ENCODE peak calls at places on chromosomes 5 and 9, in five cellular contexts. One of them, this sample, is unnamed.

GRCh38 chr9:98884849-98885248 is 58.9 kb upstream of the COL15A1 start:
- DNase-seq in kidney glomerular epithelial cell: no peak
- DNase-seq in uterus: no peak
- DNase-seq in left ventricle myocardium superior: no peak
- DNase-seq in GM12878: no peak
- DNase-seq in this sample: no peak

GRCh38 chr5:174609116-174609515 is 115.3 kb upstream of the MSX2 start:
- DNase-seq in GM12878: no peak
- DNase-seq in left ventricle myocardium superior: no peak
- DNase-seq in kidney glomerular epithelial cell: no peak
- DNase-seq in uterus: no peak
- DNase-seq in this sample: no peak

GRCh38 chr5:119269061-119269579 is 86.7 kb upstream of the TNFAIP8 start:
- DNase-seq in GM12878: no peak
- DNase-seq in kidney glomerular epithelial cell: peak
- DNase-seq in left ventricle myocardium superior: peak
- DNase-seq in uterus: peak
- DNase-seq in this sample: peak

GRCh38 chr5:54900906-54901725 is 84.3 kb downstream of the ESM1 start:
- DNase-seq in GM12878: no peak
- DNase-seq in kidney glomerular epithelial cell: peak
- DNase-seq in uterus: peak
- DNase-seq in left ventricle myocardium superior: peak
- DNase-seq in this sample: peak

GRCh38 chr9:77883846-77884771 is 147.5 kb downstream of the GNAQ start:
- DNase-seq in GM12878: no peak
- DNase-seq in left ventricle myocardium superior: no peak
- DNase-seq in kidney glomerular epithelial cell: peak
- DNase-seq in uterus: no peak
- DNase-seq in this sample: peak

GRCh38 chr9:86965627-86966395 is 18.5 kb upstream of the GAS1 start:
- DNase-seq in GM12878: no peak
- DNase-seq in uterus: no peak
- DNase-seq in left ventricle myocardium superior: no peak
- DNase-seq in kidney glomerular epithelial cell: no peak
- DNase-seq in this sample: peak

GRCh38 chr9:99593621-99594020 is 228.1 kb upstream of the NR4A3 start:
- DNase-seq in GM12878: no peak
- DNase-seq in kidney glomerular epithelial cell: no peak
- DNase-seq in uterus: no peak
- DNase-seq in left ventricle myocardium superior: no peak
- DNase-seq in this sample: no peak

GRCh38 chr9:19445452-19445851 is 36.6 kb downstream of the ACER2 start:
- DNase-seq in kidney glomerular epithelial cell: no peak
- DNase-seq in uterus: no peak
- DNase-seq in GM12878: no peak
- DNase-seq in left ventricle myocardium superior: no peak
- DNase-seq in this sample: no peak

GRCh38 chr9:81848472-81848871 is 79.8 kb upstream of the SPATA31D4 start:
- DNase-seq in left ventricle myocardium superior: no peak
- DNase-seq in uterus: no peak
- DNase-seq in kidney glomerular epithelial cell: peak
- DNase-seq in GM12878: no peak
- DNase-seq in this sample: peak

GRCh38 chr9:34929506-34930102 is 28.5 kb upstream of the PHF24 start:
- DNase-seq in left ventricle myocardium superior: no peak
- DNase-seq in uterus: no peak
- DNase-seq in GM12878: no peak
- DNase-seq in kidney glomerular epithelial cell: peak
- DNase-seq in this sample: peak

GRCh38 chr5:103849934-103850333 is 287.3 kb upstream of the NUDT12 start:
- DNase-seq in GM12878: peak
- DNase-seq in left ventricle myocardium superior: no peak
- DNase-seq in kidney glomerular epithelial cell: peak
- DNase-seq in uterus: no peak
- DNase-seq in this sample: peak

GRCh38 chr5:6733411-6734242 is 20.4 kb downstream of the TENT4A start:
- DNase-seq in GM12878: no peak
- DNase-seq in kidney glomerular epithelial cell: peak
- DNase-seq in left ventricle myocardium superior: no peak
- DNase-seq in uterus: no peak
- DNase-seq in this sample: peak

GRCh38 chr9:3912817-3913216 is 387.0 kb upstream of the RFX3 start:
- DNase-seq in uterus: no peak
- DNase-seq in kidney glomerular epithelial cell: peak
- DNase-seq in left ventricle myocardium superior: no peak
- DNase-seq in GM12878: no peak
- DNase-seq in this sample: peak

GRCh38 chr9:96086936-96087582 is 211.6 kb downstream of the ERCC6L2 start:
- DNase-seq in left ventricle myocardium superior: no peak
- DNase-seq in uterus: no peak
- DNase-seq in kidney glomerular epithelial cell: peak
- DNase-seq in GM12878: no peak
- DNase-seq in this sample: no peak

GRCh38 chr9:126109575-126109974 is 217.1 kb upstream of the MVB12B start:
- DNase-seq in kidney glomerular epithelial cell: no peak
- DNase-seq in left ventricle myocardium superior: no peak
- DNase-seq in uterus: no peak
- DNase-seq in GM12878: no peak
- DNase-seq in this sample: no peak

GRCh38 chr5:34657550-34657921 is 1.4 kb downstream of the RAI14 start:
- DNase-seq in kidney glomerular epithelial cell: no peak
- DNase-seq in uterus: peak
- DNase-seq in left ventricle myocardium superior: peak
- DNase-seq in GM12878: no peak
- DNase-seq in this sample: peak

GRCh38 chr5:59617186-59617771 is 276.2 kb downstream of the PDE4D start:
- DNase-seq in GM12878: no peak
- DNase-seq in kidney glomerular epithelial cell: no peak
- DNase-seq in uterus: no peak
- DNase-seq in left ventricle myocardium superior: no peak
- DNase-seq in this sample: no peak

GRCh38 chr5:73998496-73998895 is 372.5 kb downstream of the ARHGEF28 start:
- DNase-seq in kidney glomerular epithelial cell: peak
- DNase-seq in left ventricle myocardium superior: no peak
- DNase-seq in uterus: no peak
- DNase-seq in GM12878: no peak
- DNase-seq in this sample: peak

GRCh38 chr9:134420281-134420835 is 94.1 kb downstream of the RXRA start:
- DNase-seq in kidney glomerular epithelial cell: no peak
- DNase-seq in GM12878: no peak
- DNase-seq in left ventricle myocardium superior: no peak
- DNase-seq in uterus: no peak
- DNase-seq in this sample: no peak

GRCh38 chr9:89171231-89171630 is 7.4 kb downstream of the SHC3 start:
- DNase-seq in left ventricle myocardium superior: no peak
- DNase-seq in uterus: no peak
- DNase-seq in GM12878: no peak
- DNase-seq in kidney glomerular epithelial cell: no peak
- DNase-seq in this sample: peak

GRCh38 chr5:153237671-153238332 is 252.7 kb upstream of the GRIA1 start:
- DNase-seq in uterus: no peak
- DNase-seq in GM12878: no peak
- DNase-seq in kidney glomerular epithelial cell: no peak
- DNase-seq in left ventricle myocardium superior: no peak
- DNase-seq in this sample: no peak

GRCh38 chr9:2026181-2026580 is 11.0 kb downstream of the SMARCA2 start:
- DNase-seq in uterus: no peak
- DNase-seq in GM12878: no peak
- DNase-seq in left ventricle myocardium superior: no peak
- DNase-seq in kidney glomerular epithelial cell: no peak
- DNase-seq in this sample: no peak

GRCh38 chr9:69122391-69123141 is 51.5 kb upstream of the TJP2 start:
- DNase-seq in uterus: no peak
- DNase-seq in kidney glomerular epithelial cell: peak
- DNase-seq in left ventricle myocardium superior: no peak
- DNase-seq in GM12878: no peak
- DNase-seq in this sample: peak

This sample was measured in cardiac fibroblast.